ENCODE peak calls at places on chromosome 1, in eight cellular contexts. C is H54; N is dorsolateral prefrontal cortex; B is mucosa of descending colon; F is CD4-positive, alpha-beta T cell; J is AG08396; Z is coronary artery; G is epithelial cell of esophagus. R is an unnamed sample.

GRCh38 chr1:27602510-27603319 is 1.2 kb downstream of the AHDC1 start:
- DNase-seq in C (no peak), B (peak), F (peak), J (peak), N (no peak), G (peak), Z (no peak), R (peak)

GRCh38 chr1:81391100-81391828 is 409.5 kb upstream of the ADGRL2 start:
- DNase-seq in J (no peak), Z (no peak), C (no peak), G (peak), B (no peak), N (no peak), F (no peak), R (no peak)

GRCh38 chr1:246142320-246142893 is 364.7 kb downstream of the SMYD3 start:
- DNase-seq in B (no peak), G (peak), F (no peak), C (peak), J (peak), N (no peak), Z (no peak), R (no peak)

GRCh38 chr1:180548686-180549326 is 10.0 kb upstream of the OVAAL start:
- DNase-seq in Z (no peak), G (no peak), N (no peak), J (no peak), B (no peak), F (no peak), C (no peak), R (no peak)

GRCh38 chr1:241972703-241973375 is 15.3 kb downstream of the BECN2 start:
- DNase-seq in N (no peak), C (peak), J (no peak), Z (no peak), B (no peak), G (no peak), F (no peak), R (no peak)

GRCh38 chr1:2862441-2863148 is 61.1 kb upstream of the TTC34 start:
- DNase-seq in N (no peak), C (no peak), Z (no peak), F (no peak), G (no peak), J (no peak), B (no peak), R (no peak)

GRCh38 chr1:86596891-86597290 is 50.0 kb downstream of the CLCA4 start:
- DNase-seq in B (no peak), N (no peak), G (no peak), F (no peak), C (no peak), J (no peak), Z (no peak), R (no peak)

GRCh38 chr1:32920833-32921232 is 19.6 kb upstream of the TMEM54 start:
- DNase-seq in N (no peak), G (no peak), F (no peak), C (no peak), J (no peak), Z (no peak), B (no peak), R (peak)

GRCh38 chr1:232417849-232418248 is 212.1 kb downstream of the SIPA1L2 start:
- DNase-seq in Z (no peak), B (no peak), J (no peak), F (no peak), N (no peak), C (no peak), G (no peak), R (no peak)

GRCh38 chr1:28208818-28209441 is 23.9 kb downstream of the DNAJC8 start:
- DNase-seq in J (peak), G (peak), B (peak), C (no peak), Z (no peak), N (peak), F (peak), R (no peak)